ENCODE peak calls at places on chromosomes 13 and 19, in ten cellular contexts. S is breast epithelium; V is dorsolateral prefrontal cortex; F is heart right ventricle; J is neuronal stem cell; L is CD8-positive, alpha-beta T cell; G is colonic mucosa; T is H9; K is heart left ventricle; M is uterus. Y is an unnamed sample. For H3K27me3, the result is how much of the 10 kb centered on the place peaks cover.

GRCh38 chr13:41465965-41466364 is 8.6 kb downstream of the RGCC start:
- DNase-seq in S (no peak), V (no peak), F (no peak), J (no peak), L (no peak), G (no peak), T (no peak), K (no peak), M (no peak), Y (no peak)

GRCh38 chr13:33471182-33471581 is 185.6 kb upstream of the STARD13 start:
- DNase-seq in S (no peak), V (no peak), F (no peak), J (no peak), L (no peak), G (no peak), T (no peak), K (no peak), M (no peak), Y (no peak)

GRCh38 chr13:39866722-39867121 is 211.3 kb downstream of the COG6 start:
- DNase-seq in S (no peak), V (no peak), F (no peak), J (no peak), L (no peak), G (no peak), T (no peak), K (no peak), M (no peak), Y (no peak)

GRCh38 chr13:104357672-104358314 is 1291.6 kb upstream of the SLC10A2 start:
- DNase-seq in S (no peak), V (no peak), F (no peak), J (no peak), L (no peak), G (no peak), T (no peak), K (no peak), M (no peak), Y (no peak)

GRCh38 chr19:35805518-35806102 is 7.0 kb downstream of the PRODH2 start:
- DNase-seq in S (no peak), V (no peak), F (no peak), J (no peak), L (no peak), G (no peak), T (no peak), K (no peak), M (no peak), Y (no peak)

GRCh38 chr13:95924389-95924994 is 128.7 kb downstream of the UGGT2 start:
- DNase-seq in S (no peak), V (no peak), F (no peak), J (no peak), L (no peak), G (no peak), T (no peak), K (no peak), M (no peak), Y (no peak)

GRCh38 chr13:35534343-35534742 is 57.9 kb upstream of the MAB21L1 start:
- DNase-seq in S (no peak), V (no peak), F (no peak), J (no peak), L (no peak), G (no peak), T (no peak), K (no peak), M (no peak), Y (no peak)

GRCh38 chr19:18700501-18701249 is 17.2 kb downstream of the CRTC1 start:
- DNase-seq in S (peak), V (peak), F (peak), J (peak), L (peak), G (peak), T (peak), K (peak), M (peak), Y (peak)

GRCh38 chr13:28505543-28506135 is 10.7 kb upstream of the FLT1 start:
- DNase-seq in S (no peak), V (no peak), F (no peak), J (no peak), L (peak), G (no peak), T (no peak), K (no peak), M (no peak), Y (no peak)

GRCh38 chr19:52200044-52200443 is 10.2 kb downstream of the PPP2R1A start:
- DNase-seq in S (peak), V (no peak), F (peak), J (no peak), L (no peak), G (no peak), T (no peak), K (no peak), M (peak), Y (peak)

GRCh38 chr13:75766636-75767035 is 130.5 kb downstream of the LMO7 start:
- DNase-seq in S (no peak), V (no peak), F (no peak), J (no peak), L (no peak), G (no peak), T (no peak), K (no peak), M (no peak), Y (no peak)

GRCh38 chr13:23899555-23899954 is 2.3 kb upstream of the C1QTNF9B start:
- DNase-seq in S (no peak), V (no peak), F (peak), J (no peak), L (no peak), G (peak), T (no peak), K (no peak), M (peak), Y (no peak)

GRCh38 chr19:56137405-56137804 is 3.7 kb upstream of the ZNF444 start:
- DNase-seq in S (peak), V (no peak), F (no peak), J (no peak), L (no peak), G (peak), T (no peak), K (no peak), M (no peak), Y (no peak)

GRCh38 chr13:30063892-30064291 is 213.5 kb upstream of the UBL3 start:
- DNase-seq in S (no peak), V (no peak), F (no peak), J (no peak), L (no peak), G (no peak), T (no peak), K (no peak), M (no peak), Y (no peak)

GRCh38 chr13:59476376-59476775 is 687.4 kb downstream of the DIAPH3 start:
- DNase-seq in S (no peak), V (no peak), F (no peak), J (no peak), L (no peak), G (no peak), T (no peak), K (no peak), M (no peak), Y (no peak)

GRCh38 chr13:66296328-66296727 is 933.8 kb downstream of the PCDH9 start:
- DNase-seq in S (no peak), V (no peak), F (no peak), J (no peak), L (no peak), G (no peak), T (no peak), K (no peak), M (no peak), Y (no peak)

GRCh38 chr13:66305960-66306617 is 924.0 kb downstream of the PCDH9 start:
- DNase-seq in S (no peak), V (no peak), F (no peak), J (no peak), L (no peak), G (no peak), T (no peak), K (no peak), M (no peak), Y (no peak)

GRCh38 chr13:66296875-66297274 is 933.3 kb downstream of the PCDH9 start:
- DNase-seq in S (no peak), V (no peak), F (no peak), J (no peak), L (no peak), G (no peak), T (no peak), K (no peak), M (no peak), Y (no peak)

DNA sequence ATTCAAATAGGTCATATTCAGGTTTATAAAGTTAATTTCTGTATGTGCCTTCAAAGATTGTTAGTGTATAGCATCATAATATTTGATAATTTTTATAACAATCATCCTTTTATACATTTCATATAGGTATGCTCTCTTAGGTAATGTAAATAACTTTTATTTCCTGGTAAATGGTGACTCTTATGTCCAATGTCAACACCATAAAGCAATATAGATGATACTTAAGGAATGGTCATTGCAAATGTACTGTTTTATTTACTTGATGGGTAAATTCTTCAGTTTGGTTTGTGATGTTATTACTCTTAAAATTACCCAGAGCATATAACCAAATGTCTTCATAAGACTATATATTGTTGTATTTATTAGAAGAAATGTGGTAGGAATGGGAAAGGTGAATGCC is 928.7 kb downstream of the PCDH9 start:
- DNase-seq in S (no peak), V (no peak), F (no peak), J (no peak), L (no peak), G (no peak), T (no peak), K (no peak), M (no peak), Y (no peak)
- H3K27me3 ChIP-seq in S (under half), V (under half), F (under half), J (under half), L (under half), G (under half), T (under half), K (under half), M (under half), Y (under half)

GRCh38 chr13:108428691-108429090 is 159.2 kb downstream of the TNFSF13B start:
- DNase-seq in S (no peak), V (no peak), F (no peak), J (no peak), L (no peak), G (no peak), T (no peak), K (no peak), M (no peak), Y (no peak)

GRCh38 chr13:108435393-108436149 is 166.1 kb downstream of the TNFSF13B start:
- DNase-seq in S (no peak), V (no peak), F (no peak), J (no peak), L (no peak), G (no peak), T (no peak), K (no peak), M (no peak), Y (no peak)

GRCh38 chr13:108437496-108437895 is 168.0 kb downstream of the TNFSF13B start:
- DNase-seq in S (no peak), V (no peak), F (no peak), J (no peak), L (no peak), G (no peak), T (no peak), K (no peak), M (no peak), Y (no peak)

DNA sequence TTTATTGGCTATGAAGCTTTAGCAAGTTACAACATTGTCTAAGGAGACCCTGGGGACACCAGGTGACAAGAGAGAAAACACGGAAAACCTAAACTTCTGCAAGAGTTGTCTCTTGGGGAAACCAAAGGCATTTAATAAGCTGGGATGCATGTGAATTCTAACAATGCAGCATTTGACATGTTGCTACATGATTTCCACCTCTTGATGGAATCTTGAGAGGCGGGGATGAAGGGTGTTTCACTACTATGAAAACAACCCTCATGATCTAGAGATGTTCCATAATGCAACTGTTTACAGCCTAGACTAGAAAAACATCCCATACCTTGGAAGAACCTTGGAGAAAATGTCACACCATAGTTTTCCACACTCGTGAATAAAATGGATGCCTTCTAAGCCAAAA is 164.5 kb downstream of the TNFSF13B start:
- DNase-seq in S (no peak), V (no peak), F (no peak), J (no peak), L (no peak), G (no peak), T (no peak), K (no peak), M (no peak), Y (no peak)
- H3K27me3 ChIP-seq in S (under half), V (under half), F (under half), J (under half), L (under half), G (under half), T (under half), K (under half), M (under half), Y (under half)

DNA sequence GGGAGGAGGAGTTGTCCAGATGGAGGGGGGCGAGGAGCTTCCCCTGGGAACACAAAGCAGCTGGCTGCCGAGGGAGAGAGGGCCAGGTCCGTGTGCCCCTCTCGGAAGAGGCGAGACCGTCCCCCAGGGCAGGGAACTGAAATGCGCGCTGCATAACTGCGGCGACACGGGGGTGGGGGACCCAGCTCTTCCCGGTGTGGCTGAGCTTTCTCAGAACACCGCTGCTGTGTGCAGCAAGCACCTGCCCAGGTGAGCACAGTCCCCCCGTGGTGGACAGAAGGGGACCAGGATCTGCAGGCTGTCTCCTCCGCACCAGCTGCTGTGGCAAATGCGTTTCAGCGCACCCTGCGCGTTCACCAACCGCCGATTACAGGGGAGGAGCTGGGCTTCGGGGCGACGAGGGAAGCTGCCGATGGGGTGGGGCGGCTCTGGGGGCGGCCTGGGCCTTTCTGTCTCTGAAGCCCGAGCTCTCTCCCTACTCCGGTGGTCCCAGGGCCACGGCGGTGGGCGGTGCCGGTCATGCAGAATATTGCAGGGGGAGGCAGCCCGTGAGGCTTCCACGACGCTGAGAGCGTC is 54.6 kb upstream of the F7 start:
- DNase-seq in S (no peak), V (peak), F (no peak), J (no peak), L (no peak), G (no peak), T (no peak), K (peak), M (no peak), Y (peak)
- H3K27me3 ChIP-seq in S (under half), V (under half), F (under half), J (under half), L (under half), G (under half), T (under half), K (under half), M (under half), Y (half or more)

DNA sequence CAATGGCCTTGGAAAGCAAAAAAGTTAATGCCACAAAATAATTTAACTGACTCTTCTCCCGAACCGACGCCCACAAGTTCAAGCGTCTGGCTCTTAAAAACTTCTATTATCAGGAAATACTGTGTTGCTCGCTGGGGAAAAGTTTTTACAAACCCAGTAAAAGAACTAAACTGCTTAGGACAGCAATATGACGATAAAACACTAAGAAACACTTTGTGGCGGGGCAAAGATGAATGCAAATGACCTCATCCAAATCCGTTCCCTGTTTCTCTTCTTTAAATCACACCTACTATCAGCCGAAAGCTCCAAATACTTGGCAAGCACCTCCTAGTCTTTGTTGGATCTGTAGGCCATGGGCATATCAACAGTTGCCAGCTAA is 4.9 kb downstream of the SIGLEC11 start:
- DNase-seq in S (no peak), V (no peak), F (no peak), J (no peak), L (no peak), G (no peak), T (no peak), K (no peak), M (no peak), Y (no peak)
- H3K27me3 ChIP-seq in S (under half), V (under half), F (under half), J (under half), L (under half), G (under half), T (under half), K (under half), M (under half), Y (under half)